ENCODE peak calls at places on chromosomes 4 and X, in six cellular contexts. Y, H, K, O, N and R are unnamed samples.

GRCh38 chrX:23908219-23909003 is 605 bp downstream of the CXorf58 start:
- DNase-seq in Y (peak; percentile 51), O (no peak), N (no peak), K (no peak), H (no peak), R (no peak)

GRCh38 chrX:1518512-1518911 is 18.5 kb downstream of the P2RY8 start:
- DNase-seq in O (no peak), N (no peak), Y (no peak), K (no peak), H (no peak), R (no peak)

GRCh38 chrX:13059676-13060499 is 15.5 kb upstream of the FAM9C start:
- DNase-seq in Y (peak; percentile 89), O (no peak), N (no peak), K (no peak), H (no peak), R (no peak)

GRCh38 chrX:46959985-46960700 is 47.9 kb downstream of the JADE3 start:
- DNase-seq in K (no peak), Y (no peak), O (no peak), N (no peak), H (no peak), R (no peak)

GRCh38 chr4:84499065-84499982 is at the start of gene NKX6-1:
- DNase-seq in Y (no peak), N (peak; percentile 84), K (no peak), O (no peak), H (no peak), R (no peak)

GRCh38 chrX:154327026-154327820 is 31.6 kb downstream of the TKTL1 start:
- DNase-seq in K (no peak), N (no peak), Y (no peak), H (no peak), O (no peak), R (no peak)

GRCh38 chrX:128518508-128518907 is 466.3 kb upstream of the ACTRT1 start:
- DNase-seq in O (no peak), H (peak; percentile 6), Y (no peak), N (no peak), K (no peak), R (no peak)

GRCh38 chrX:114774691-114775090 is 190.8 kb downstream of the HTR2C start:
- DNase-seq in O (no peak), H (no peak), K (no peak), Y (no peak), N (no peak), R (no peak)

GRCh38 chrX:2498781-2499302 is 1.9 kb downstream of the DHRSX start:
- DNase-seq in Y (peak; percentile 43), H (peak; percentile 65), N (no peak), K (no peak), O (no peak), R (no peak)

GRCh38 chr4:602559-602942 is 22.8 kb upstream of the PDE6B start:
- DNase-seq in Y (peak; percentile 68), O (no peak), N (peak; percentile 76), H (peak; percentile 60), K (no peak), R (no peak)

GRCh38 chr4:119785963-119786362 is 157.4 kb upstream of the PDE5A start:
- DNase-seq in Y (no peak), O (no peak), H (peak; percentile 3), N (no peak), K (no peak), R (no peak)

DNA sequence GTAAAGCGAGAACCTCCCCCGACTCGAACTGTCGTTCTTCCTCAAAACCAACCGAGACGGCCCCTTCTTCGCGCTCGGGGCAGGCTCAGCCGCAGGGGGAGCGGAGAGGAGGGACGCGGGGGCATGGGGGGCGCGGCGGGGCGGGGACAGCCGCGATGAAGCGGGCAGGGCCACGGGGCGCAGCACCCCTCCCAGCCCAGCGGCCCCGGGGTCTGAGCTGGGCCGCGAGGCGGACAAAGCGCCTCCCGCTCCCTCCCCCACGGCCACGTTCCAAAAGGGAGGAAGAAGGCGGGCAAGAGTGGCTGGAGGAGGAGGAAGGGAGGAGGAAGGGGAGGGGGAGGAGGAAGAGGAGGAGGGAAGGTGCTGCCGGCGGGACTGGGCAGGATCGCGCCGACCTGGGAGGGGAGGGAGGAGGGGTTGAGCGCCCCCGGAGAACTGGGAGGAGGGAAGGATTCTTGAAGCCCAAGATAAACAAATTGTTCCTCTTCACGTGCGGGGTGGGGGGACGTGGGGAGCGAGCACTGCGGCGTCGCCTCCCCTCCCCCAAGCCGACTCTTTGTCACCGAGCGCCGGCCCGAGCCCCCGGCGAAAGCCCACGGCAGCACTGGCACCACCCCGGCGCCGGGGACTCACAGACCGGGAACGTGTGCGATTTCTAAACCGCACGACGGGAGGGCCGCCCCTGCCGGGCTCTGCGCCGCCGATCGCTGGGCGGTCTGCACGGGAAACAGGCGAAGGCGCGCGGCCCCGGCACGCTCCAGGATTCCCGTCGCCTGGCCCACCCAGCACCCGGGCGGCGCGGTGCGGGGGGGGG is 2.9 kb downstream of the MAML3 start:
- DNase-seq in N (peak; percentile 78), O (peak; percentile 39), K (no peak), H (no peak), Y (peak; percentile 75), R (peak; percentile 25)
- TF ChIP-seq POLR2A in N (peak; percentile 73), O (no peak), K (no peak), H (no peak), Y (no peak), R (no peak)

GRCh38 chr4:139042981-139043460 is 27.4 kb downstream of the NOCT start:
- DNase-seq in K (no peak), Y (no peak), N (no peak), H (no peak), O (no peak), R (no peak)
- TF ChIP-seq POLR2AphosphoS5 in K (no peak), Y (no peak), N (no peak), H (no peak), O (no peak), R (no peak)

GRCh38 chr4:73776363-73776762 is 36.0 kb downstream of the CXCL8 start:
- DNase-seq in O (no peak), K (no peak), H (peak; percentile 16), Y (peak; percentile 65), N (no peak), R (no peak)
- TF ChIP-seq TAF1 in O (no peak), K (no peak), H (no peak), Y (no peak), N (no peak), R (no peak)

GRCh38 chr4:121696641-121697461 is at the start of gene ANXA5:
- DNase-seq in O (peak; percentile 53), Y (peak; percentile 91), H (peak; percentile 63), N (no peak), K (no peak), R (peak; percentile 67)
- TF ChIP-seq POLR2A in O (peak; percentile 38), Y (peak; percentile 85), H (peak; percentile 87), N (peak; percentile 68), K (peak; percentile 94), R (peak; percentile 87)

GRCh38 chrX:100652266-100652665 is 8.3 kb downstream of the SRPX2 start:
- DNase-seq in H (no peak), O (no peak), Y (no peak), K (no peak), N (no peak), R (no peak)

GRCh38 chrX:100647739-100648138 is 3.7 kb downstream of the SRPX2 start:
- DNase-seq in N (no peak), K (no peak), Y (no peak), H (peak; percentile 60), O (no peak), R (no peak)

GRCh38 chrX:100648601-100649417 is 4.8 kb downstream of the SRPX2 start:
- DNase-seq in K (no peak), O (no peak), N (no peak), Y (no peak), H (peak; percentile 60), R (no peak)

GRCh38 chrX:100650841-100651240 is 6.8 kb downstream of the SRPX2 start:
- DNase-seq in K (no peak), H (no peak), Y (no peak), O (no peak), N (no peak), R (no peak)

DNA sequence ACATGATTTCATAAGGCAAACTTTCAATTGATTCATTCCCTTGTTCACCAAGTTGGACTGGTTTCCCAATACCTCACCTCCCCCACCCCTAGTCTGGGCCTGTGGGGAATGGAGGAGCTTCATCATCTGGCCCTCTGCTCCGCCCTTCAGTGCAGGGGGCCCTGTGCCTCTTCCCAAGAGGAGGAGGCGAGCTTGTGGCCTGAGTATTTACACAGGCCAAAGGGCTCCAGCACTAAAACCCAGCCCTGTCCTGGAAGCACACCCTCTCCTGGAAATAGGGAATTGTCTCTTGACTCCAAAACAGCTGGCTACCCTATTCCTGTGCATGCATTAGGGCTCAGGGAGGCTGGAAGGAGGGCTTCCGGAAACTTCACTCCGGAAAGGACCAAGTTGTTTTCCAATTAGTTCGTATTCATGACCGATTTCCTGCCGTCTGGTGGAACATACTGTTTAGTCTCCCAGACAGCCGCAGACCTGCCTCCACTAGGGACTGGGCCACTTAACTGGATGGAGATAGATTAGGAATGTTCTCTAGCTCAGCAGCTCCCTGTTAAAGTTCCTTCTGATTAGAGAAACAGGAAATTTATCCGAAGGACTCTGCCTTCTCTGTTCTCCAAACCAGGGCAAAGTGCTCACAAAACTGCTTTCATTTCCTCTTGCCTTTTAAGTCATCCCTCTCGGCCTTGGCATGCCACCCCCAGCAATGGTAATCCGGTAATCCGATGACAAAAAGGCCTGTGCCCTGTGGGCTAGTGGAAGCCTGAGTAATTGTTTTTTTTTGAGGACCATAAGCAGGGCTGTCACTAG is 5.8 kb downstream of the SRPX2 start:
- DNase-seq in N (no peak), O (no peak), K (no peak), Y (no peak), H (peak; percentile 90), R (no peak)
- TF ChIP-seq POLR2AphosphoS5 in N (no peak), O (no peak), K (no peak), Y (no peak), H (peak; percentile 25), R (no peak)

GRCh38 chr4:89657931-89658700 is 178.8 kb downstream of the SNCA start:
- DNase-seq in N (no peak), K (no peak), O (no peak), H (peak; percentile 28), Y (peak; percentile 4), R (no peak)
- TF ChIP-seq TAF1 in N (no peak), K (no peak), O (no peak), H (no peak), Y (no peak), R (no peak)

GRCh38 chr4:185573651-185574199 is 38.4 kb upstream of the PDLIM3 start:
- DNase-seq in O (no peak), K (no peak), H (peak; percentile 58), N (no peak), Y (peak; percentile 80), R (no peak)
- TF ChIP-seq POLR2A in O (no peak), K (no peak), H (no peak), N (no peak), Y (peak; percentile 40), R (no peak)

GRCh38 chr4:108846568-108846967 is 83.7 kb upstream of the ETNPPL start:
- DNase-seq in K (no peak), N (no peak), O (no peak), Y (no peak), H (no peak), R (no peak)
- TF ChIP-seq POLR2AphosphoS5 in K (no peak), N (no peak), O (no peak), Y (no peak), H (no peak), R (no peak)

DNA sequence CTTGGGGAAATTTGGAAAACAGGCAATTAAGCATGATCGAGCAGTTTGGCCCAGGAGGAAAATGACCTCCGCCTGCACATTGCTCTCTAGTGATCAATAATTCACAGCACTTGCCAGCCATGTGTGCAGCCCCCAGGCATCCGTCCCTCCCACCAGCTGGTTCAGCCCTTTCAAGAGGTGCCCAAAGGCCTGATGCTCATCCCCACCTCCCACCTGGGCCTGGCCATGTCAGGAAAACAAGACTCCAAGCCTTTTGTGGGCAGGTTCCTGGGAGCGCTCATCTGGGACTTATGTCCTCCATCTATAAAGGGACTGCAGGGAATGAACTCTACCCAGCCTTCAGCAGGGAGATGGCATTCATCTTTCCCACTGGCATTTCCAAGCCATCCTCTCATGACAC is 17.5 kb upstream of the PPP2R2C start:
- DNase-seq in K (no peak), N (no peak), H (no peak), Y (no peak), O (no peak), R (no peak)
- TF ChIP-seq TAF1 in K (no peak), N (no peak), H (no peak), Y (no peak), O (no peak), R (no peak)